ENCODE peak calls at places on chromosomes 5 and 9, in five cellular contexts. One of them, this sample, is unnamed.

GRCh38 chr5:90408571-90409317 is 812 bp downstream of the CETN3 start:
- DNase-seq in Calu3: peak; percentile 38
- DNase-seq in neural progenitor cell: peak; percentile 16
- DNase-seq in colonic mucosa: peak; percentile 21
- DNase-seq in GM12864: no peak
- DNase-seq in this sample: peak; percentile 24

GRCh38 chr5:73282383-73282782 is 109.4 kb downstream of the TMEM174 start:
- DNase-seq in Calu3: no peak
- DNase-seq in neural progenitor cell: no peak
- DNase-seq in colonic mucosa: no peak
- DNase-seq in GM12864: no peak
- DNase-seq in this sample: no peak

GRCh38 chr9:694499-695154 is 146.9 kb upstream of the DMRT1 start:
- DNase-seq in Calu3: peak; percentile 30
- DNase-seq in neural progenitor cell: no peak
- DNase-seq in colonic mucosa: no peak
- DNase-seq in GM12864: no peak
- DNase-seq in this sample: no peak

GRCh38 chr9:125550216-125550614 is 156.8 kb downstream of the MAPKAP1 start:
- DNase-seq in Calu3: no peak
- DNase-seq in neural progenitor cell: no peak
- DNase-seq in colonic mucosa: no peak
- DNase-seq in GM12864: no peak
- DNase-seq in this sample: no peak

GRCh38 chr5:100623719-100624118 is 88.5 kb downstream of the FAM174A start:
- DNase-seq in Calu3: no peak
- DNase-seq in neural progenitor cell: no peak
- DNase-seq in colonic mucosa: no peak
- DNase-seq in GM12864: no peak
- DNase-seq in this sample: no peak

GRCh38 chr5:88683506-88684135 is 199.4 kb downstream of the MEF2C start:
- DNase-seq in Calu3: no peak
- DNase-seq in neural progenitor cell: peak; percentile 77
- DNase-seq in colonic mucosa: no peak
- DNase-seq in GM12864: no peak
- DNase-seq in this sample: peak; percentile 34

GRCh38 chr5:107985144-107985543 is 314.4 kb upstream of the EFNA5 start:
- DNase-seq in Calu3: peak; percentile 44
- DNase-seq in neural progenitor cell: no peak
- DNase-seq in colonic mucosa: no peak
- DNase-seq in GM12864: no peak
- DNase-seq in this sample: no peak

GRCh38 chr5:125412051-125412560 is 665.7 kb upstream of the ZNF608 start:
- DNase-seq in Calu3: peak; percentile 59
- DNase-seq in neural progenitor cell: peak; percentile 44
- DNase-seq in colonic mucosa: peak; percentile 45
- DNase-seq in GM12864: peak; percentile 72
- DNase-seq in this sample: peak; percentile 23

GRCh38 chr9:101449071-101449721 is 13.6 kb upstream of the ALDOB start:
- DNase-seq in Calu3: peak; percentile 85
- DNase-seq in neural progenitor cell: peak; percentile 91
- DNase-seq in colonic mucosa: peak; percentile 84
- DNase-seq in GM12864: no peak
- DNase-seq in this sample: peak; percentile 90

GRCh38 chr5:126016256-126016655 is 407.0 kb upstream of the GRAMD2B start:
- DNase-seq in Calu3: no peak
- DNase-seq in neural progenitor cell: no peak
- DNase-seq in colonic mucosa: no peak
- DNase-seq in GM12864: no peak
- DNase-seq in this sample: no peak

GRCh38 chr9:88388203-88388885 is at the start of gene SPIN1:
- DNase-seq in Calu3: peak; percentile 86
- DNase-seq in neural progenitor cell: peak; percentile 94
- DNase-seq in colonic mucosa: peak; percentile 81
- DNase-seq in GM12864: no peak
- DNase-seq in this sample: peak; percentile 75

GRCh38 chr9:119003882-119004617 is 365.2 kb downstream of the BRINP1 start:
- DNase-seq in Calu3: no peak
- DNase-seq in neural progenitor cell: no peak
- DNase-seq in colonic mucosa: no peak
- DNase-seq in GM12864: no peak
- DNase-seq in this sample: no peak

GRCh38 chr5:173592050-173592669 is 24.3 kb downstream of the BOD1 start:
- DNase-seq in Calu3: no peak
- DNase-seq in neural progenitor cell: no peak
- DNase-seq in colonic mucosa: no peak
- DNase-seq in GM12864: no peak
- DNase-seq in this sample: peak; percentile 41

GRCh38 chr5:133365326-133365725 is 247.0 kb downstream of the FSTL4 start:
- DNase-seq in Calu3: peak; percentile 25
- DNase-seq in neural progenitor cell: peak; percentile 81
- DNase-seq in colonic mucosa: no peak
- DNase-seq in GM12864: no peak
- DNase-seq in this sample: no peak

GRCh38 chr9:121927636-121928035 is 165.5 kb downstream of the TTLL11 start:
- DNase-seq in Calu3: no peak
- DNase-seq in neural progenitor cell: no peak
- DNase-seq in colonic mucosa: no peak
- DNase-seq in GM12864: no peak
- DNase-seq in this sample: no peak

GRCh38 chr9:121926417-121926816 is 166.7 kb downstream of the TTLL11 start:
- DNase-seq in Calu3: no peak
- DNase-seq in neural progenitor cell: no peak
- DNase-seq in colonic mucosa: no peak
- DNase-seq in GM12864: no peak
- DNase-seq in this sample: no peak

GRCh38 chr9:121930970-121931369 is 162.1 kb downstream of the TTLL11 start:
- DNase-seq in Calu3: no peak
- DNase-seq in neural progenitor cell: no peak
- DNase-seq in colonic mucosa: no peak
- DNase-seq in GM12864: no peak
- DNase-seq in this sample: no peak

GRCh38 chr9:121927081-121927480 is 166.0 kb downstream of the TTLL11 start:
- DNase-seq in Calu3: no peak
- DNase-seq in neural progenitor cell: no peak
- DNase-seq in colonic mucosa: no peak
- DNase-seq in GM12864: no peak
- DNase-seq in this sample: no peak

GRCh38 chr9:121929893-121930875 is 162.9 kb downstream of the TTLL11 start:
- DNase-seq in Calu3: no peak
- DNase-seq in neural progenitor cell: peak; percentile 81
- DNase-seq in colonic mucosa: no peak
- DNase-seq in GM12864: no peak
- DNase-seq in this sample: peak; percentile 18
- TF ChIP-seq CTCF in Calu3: no peak
- TF ChIP-seq CTCF in neural progenitor cell: peak; percentile 73
- TF ChIP-seq CTCF in colonic mucosa: no peak
- TF ChIP-seq CTCF in GM12864: peak; percentile 5
- TF ChIP-seq CTCF in this sample: peak; percentile 34

GRCh38 chr5:53674114-53674513 is 113.7 kb downstream of the NDUFS4 start:
- DNase-seq in Calu3: no peak
- DNase-seq in neural progenitor cell: no peak
- DNase-seq in colonic mucosa: no peak
- DNase-seq in GM12864: no peak
- DNase-seq in this sample: no peak

GRCh38 chr5:53667621-53668020 is 107.2 kb downstream of the NDUFS4 start:
- DNase-seq in Calu3: no peak
- DNase-seq in neural progenitor cell: no peak
- DNase-seq in colonic mucosa: no peak
- DNase-seq in GM12864: no peak
- DNase-seq in this sample: no peak

DNA sequence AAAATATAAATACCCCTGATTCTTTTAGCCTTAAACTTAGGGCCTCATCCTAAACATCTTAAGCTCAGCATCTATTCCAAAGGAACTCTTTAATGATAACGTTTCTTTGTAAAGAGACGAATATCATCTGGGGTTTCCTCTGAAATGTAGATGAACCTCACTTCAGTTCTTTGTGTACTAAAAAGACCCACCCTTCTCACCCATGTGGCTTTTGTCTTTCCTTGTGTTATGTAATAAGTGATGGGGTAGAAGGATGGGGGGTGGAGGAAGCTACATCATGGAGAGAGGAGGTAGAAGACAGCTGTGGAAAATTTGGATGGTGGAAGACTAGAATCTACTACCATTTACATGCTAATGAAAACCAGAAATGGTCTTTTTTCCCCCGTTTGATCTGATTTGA is 111.0 kb downstream of the NDUFS4 start:
- DNase-seq in Calu3: no peak
- DNase-seq in neural progenitor cell: no peak
- DNase-seq in colonic mucosa: no peak
- DNase-seq in GM12864: no peak
- DNase-seq in this sample: no peak
- TF ChIP-seq CTCF in Calu3: no peak
- TF ChIP-seq CTCF in neural progenitor cell: no peak
- TF ChIP-seq CTCF in colonic mucosa: no peak
- TF ChIP-seq CTCF in GM12864: no peak
- TF ChIP-seq CTCF in this sample: no peak

GRCh38 chr9:133030317-133031129 is at the start of gene GTF3C5:
- DNase-seq in Calu3: peak; percentile 88
- DNase-seq in neural progenitor cell: peak; percentile 98
- DNase-seq in colonic mucosa: peak; percentile 95
- DNase-seq in GM12864: peak; percentile 98
- DNase-seq in this sample: peak; percentile 96
- TF ChIP-seq CTCF in Calu3: no peak
- TF ChIP-seq CTCF in neural progenitor cell: peak; percentile 13
- TF ChIP-seq CTCF in colonic mucosa: no peak
- TF ChIP-seq CTCF in GM12864: no peak
- TF ChIP-seq CTCF in this sample: no peak

DNA sequence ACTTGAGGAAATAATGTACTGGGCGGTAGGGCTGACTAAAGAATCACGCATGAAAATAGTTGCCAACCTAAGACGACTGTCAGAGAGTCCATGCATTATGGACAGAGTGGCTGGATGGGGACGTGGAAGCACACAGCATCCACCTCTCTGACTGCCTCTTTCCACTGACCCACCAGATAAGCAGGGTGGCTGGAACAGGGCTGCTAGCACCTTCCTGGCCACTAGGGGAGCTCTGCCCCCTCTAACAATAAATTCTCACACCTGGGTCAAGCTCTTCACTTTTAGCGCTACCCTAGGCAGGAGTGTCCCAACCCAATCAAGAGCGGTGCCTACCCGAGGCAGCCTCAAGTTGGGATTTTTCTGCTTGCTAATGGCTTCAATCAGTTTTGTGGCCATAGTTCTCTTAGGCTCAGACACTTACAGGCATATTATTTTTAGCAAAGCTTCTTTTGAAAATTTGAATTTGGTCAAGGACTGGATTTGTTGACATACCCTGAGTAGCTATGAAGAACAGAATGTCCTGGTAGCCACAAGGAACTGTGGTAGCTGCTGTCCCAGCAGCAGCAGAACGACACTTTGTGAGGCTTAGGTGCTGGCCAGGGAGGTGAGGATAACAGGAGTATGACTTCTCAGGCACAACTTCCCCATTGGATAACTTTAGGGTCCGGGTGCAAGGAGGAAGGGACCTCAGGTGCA is 6.9 kb upstream of the TPM2 start:
- DNase-seq in Calu3: peak; percentile 65
- DNase-seq in neural progenitor cell: peak; percentile 70
- DNase-seq in colonic mucosa: peak; percentile 66
- DNase-seq in GM12864: peak; percentile 33
- DNase-seq in this sample: peak; percentile 76
- TF ChIP-seq CTCF in Calu3: peak; percentile 75
- TF ChIP-seq CTCF in neural progenitor cell: peak; percentile 86
- TF ChIP-seq CTCF in colonic mucosa: peak; percentile 95
- TF ChIP-seq CTCF in GM12864: peak; percentile 99
- TF ChIP-seq CTCF in this sample: peak; percentile 70

DNA sequence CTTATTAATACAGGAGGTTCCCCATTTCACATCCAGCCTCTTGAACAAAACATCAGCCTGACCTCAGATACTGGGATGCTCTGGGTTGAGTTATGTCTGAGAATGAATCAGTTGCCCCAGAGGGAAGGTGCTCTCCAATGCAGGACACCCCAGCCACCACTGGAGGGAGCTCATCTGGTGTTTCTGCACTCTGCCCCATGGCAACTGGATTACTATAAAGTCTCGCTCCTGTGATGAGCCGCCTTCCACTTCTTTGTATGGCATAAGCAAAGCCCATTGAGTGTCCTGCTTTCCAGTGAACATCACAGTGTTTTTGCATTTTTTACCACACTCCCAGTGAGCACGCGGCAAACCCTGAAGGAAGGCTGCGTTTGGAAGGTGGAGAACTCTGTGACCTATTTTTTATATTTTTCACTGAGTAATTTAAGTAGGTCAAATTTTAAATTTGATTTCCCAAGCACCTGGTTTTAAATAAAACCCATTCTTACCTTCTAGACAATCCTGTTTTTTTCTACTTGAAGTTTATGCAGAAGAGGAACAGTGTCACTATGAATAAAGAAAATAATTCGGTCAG is 176.9 kb upstream of the WWC1 start:
- DNase-seq in Calu3: peak; percentile 90
- DNase-seq in neural progenitor cell: peak; percentile 66
- DNase-seq in colonic mucosa: peak; percentile 83
- DNase-seq in GM12864: peak; percentile 19
- DNase-seq in this sample: peak; percentile 76
- TF ChIP-seq CTCF in Calu3: peak; percentile 78
- TF ChIP-seq CTCF in neural progenitor cell: peak; percentile 78
- TF ChIP-seq CTCF in colonic mucosa: peak; percentile 69
- TF ChIP-seq CTCF in GM12864: peak; percentile 92
- TF ChIP-seq CTCF in this sample: peak; percentile 72

DNA sequence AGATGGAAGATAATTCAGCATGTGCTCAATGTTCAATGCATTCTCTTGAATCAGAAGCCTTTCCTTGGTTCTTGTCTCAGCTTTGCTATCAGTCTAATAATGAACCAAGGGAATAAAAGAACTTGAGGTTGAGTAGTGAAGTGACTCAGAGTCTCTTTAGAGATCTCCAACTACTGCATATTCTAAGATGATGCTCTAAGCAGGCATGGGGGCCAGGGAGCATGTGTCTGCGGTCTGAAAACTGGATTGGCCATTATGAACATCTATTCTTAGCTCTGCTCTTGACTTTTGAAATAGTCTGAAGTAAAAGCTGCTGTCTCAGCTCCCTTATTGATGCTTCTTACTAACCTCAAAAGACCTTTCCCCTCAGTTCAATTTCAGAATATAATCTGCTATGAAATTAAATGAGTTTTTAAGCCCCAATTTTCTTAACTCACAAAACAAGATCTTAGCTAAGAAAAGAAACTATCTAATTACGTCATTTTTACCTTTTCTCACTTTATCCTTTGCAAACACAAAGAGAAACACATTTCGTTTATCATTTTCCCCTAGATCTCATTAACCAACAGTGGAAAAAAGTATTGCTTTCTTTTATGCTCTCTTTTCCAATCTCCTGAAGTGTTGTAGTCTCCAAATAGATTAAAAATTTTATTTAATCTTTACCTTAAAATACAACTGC is 44.8 kb downstream of the PLCXD3 start:
- DNase-seq in Calu3: no peak
- DNase-seq in neural progenitor cell: no peak
- DNase-seq in colonic mucosa: no peak
- DNase-seq in GM12864: no peak
- DNase-seq in this sample: no peak
- TF ChIP-seq CTCF in Calu3: no peak
- TF ChIP-seq CTCF in neural progenitor cell: no peak
- TF ChIP-seq CTCF in colonic mucosa: no peak
- TF ChIP-seq CTCF in GM12864: no peak
- TF ChIP-seq CTCF in this sample: no peak

GRCh38 chr5:138725153-138725884 is 27.9 kb upstream of the CTNNA1 start:
- DNase-seq in Calu3: peak; percentile 93
- DNase-seq in neural progenitor cell: peak; percentile 66
- DNase-seq in colonic mucosa: no peak
- DNase-seq in GM12864: no peak
- DNase-seq in this sample: peak; percentile 82
- TF ChIP-seq CTCF in Calu3: peak; percentile 79
- TF ChIP-seq CTCF in neural progenitor cell: peak; percentile 35
- TF ChIP-seq CTCF in colonic mucosa: no peak
- TF ChIP-seq CTCF in GM12864: peak; percentile 20
- TF ChIP-seq CTCF in this sample: peak; percentile 63

GRCh38 chr5:104412649-104413240 is 850.2 kb upstream of the NUDT12 start:
- DNase-seq in Calu3: peak; percentile 38
- DNase-seq in neural progenitor cell: peak; percentile 71
- DNase-seq in colonic mucosa: peak; percentile 17
- DNase-seq in GM12864: no peak
- DNase-seq in this sample: peak; percentile 61
- TF ChIP-seq CTCF in Calu3: peak; percentile 72
- TF ChIP-seq CTCF in neural progenitor cell: peak; percentile 74
- TF ChIP-seq CTCF in colonic mucosa: peak; percentile 35
- TF ChIP-seq CTCF in GM12864: peak; percentile 33
- TF ChIP-seq CTCF in this sample: peak; percentile 84